ENCODE peak calls at places on chromosomes 2 and 18, in four cellular contexts. U is NCI-H2081, P is NCI-H510A treated with DMSO at 0.1 percent for 48 hours, Y is thoracic aorta. Z is an unnamed sample.
A peak's percentile ranks its signal among the peaks of the same experiment; 100 is the strongest.

GRCh38 chr2:119234021-119235019 is 10.7 kb downstream of the STEAP3 start:
- DNase-seq in Y (no peak), U (peak; percentile 26), P (no peak), Z (no peak)

GRCh38 chr2:12715878-12716249 is 872 bp upstream of the TRIB2 start:
- DNase-seq in U (peak; percentile 91), Y (no peak), P (peak; percentile 72), Z (peak; percentile 35)

GRCh38 chr2:192410319-192410718 is 215.6 kb upstream of the TMEFF2 start:
- DNase-seq in Y (no peak), U (no peak), P (no peak), Z (no peak)

GRCh38 chr2:224038049-224038829 is 847 bp downstream of the SERPINE2 start:
- DNase-seq in U (peak; percentile 47), Y (no peak), P (peak; percentile 42), Z (no peak)

GRCh38 chr2:1701020-1701419 is 43.3 kb downstream of the PXDN start:
- DNase-seq in P (no peak), U (no peak), Y (no peak), Z (no peak)

GRCh38 chr2:28665041-28665704 is 86.5 kb upstream of the PPP1CB start:
- DNase-seq in P (peak; percentile 37), U (peak; percentile 45), Y (peak; percentile 57), Z (no peak)

GRCh38 chr18:69567813-69568488 is 167.3 kb downstream of the DOK6 start:
- DNase-seq in Y (no peak), U (peak; percentile 20), P (peak; percentile 91), Z (no peak)

GRCh38 chr2:182586426-182586825 is 129.6 kb upstream of the DNAJC10 start:
- DNase-seq in U (no peak), P (no peak), Y (no peak), Z (no peak)

GRCh38 chr2:100259991-100260390 is 62.3 kb downstream of the LONRF2 start:
- DNase-seq in Y (no peak), U (no peak), P (no peak), Z (no peak)

GRCh38 chr18:58196881-58197872 is 153.2 kb downstream of the NEDD4L start:
- DNase-seq in Y (no peak), U (no peak), P (peak; percentile 49), Z (no peak)

GRCh38 chr2:180728928-180729559 is 251.4 kb upstream of the UBE2E3 start:
- DNase-seq in P (no peak), Y (no peak), U (no peak), Z (no peak)

GRCh38 chr2:20594957-20595356 is 55.9 kb downstream of the HS1BP3 start:
- DNase-seq in Y (no peak), P (no peak), U (no peak), Z (no peak)

GRCh38 chr2:147438897-147439296 is 405.9 kb upstream of the ACVR2A start:
- DNase-seq in Y (no peak), P (no peak), U (no peak), Z (no peak)

GRCh38 chr2:6864251-6864758 is 1.4 kb downstream of the CMPK2 start:
- DNase-seq in P (no peak), U (no peak), Y (no peak), Z (no peak)

GRCh38 chr2:234593636-234594035 is 96.8 kb upstream of the ARL4C start:
- DNase-seq in P (no peak), U (no peak), Y (no peak), Z (no peak)

GRCh38 chr2:188243381-188243780 is 48.3 kb upstream of the GULP1 start:
- DNase-seq in Y (no peak), U (no peak), P (no peak), Z (no peak)

GRCh38 chr2:48247171-48247570 is 282.8 kb upstream of the STON1 start:
- DNase-seq in Y (no peak), P (no peak), U (no peak), Z (no peak)

GRCh38 chr18:9808530-9809241 is 77.1 kb upstream of the TXNDC2 start:
- DNase-seq in Y (no peak), P (no peak), U (no peak), Z (no peak)

GRCh38 chr2:218501665-218502064 is 66.5 kb downstream of the USP37 start:
- DNase-seq in U (no peak), P (no peak), Y (no peak), Z (no peak)

GRCh38 chr2:10814571-10815331 is 2.2 kb upstream of the PDIA6 start:
- DNase-seq in Y (no peak), U (no peak), P (no peak), Z (no peak)

GRCh38 chr18:77162580-77162979 is 30.0 kb upstream of the MBP start:
- DNase-seq in P (no peak), Y (no peak), U (no peak), Z (no peak)

GRCh38 chr2:189791338-189792042 is 7.2 kb downstream of the PMS1 start:
- DNase-seq in U (no peak), P (no peak), Y (no peak), Z (no peak)

GRCh38 chr2:76080154-76080553 is 369.4 kb upstream of the GCFC2 start:
- DNase-seq in U (no peak), P (no peak), Y (no peak), Z (no peak)

GRCh38 chr2:130342533-130343275 is at the start of gene IMP4:
- DNase-seq in P (peak; percentile 98), Y (peak; percentile 98), U (peak; percentile 99), Z (peak; percentile 91)

GRCh38 chr18:26511339-26512071 is 36.8 kb downstream of the KCTD1 start:
- DNase-seq in U (peak; percentile 86), Y (no peak), P (peak; percentile 61), Z (no peak)

Z was measured in NCI-H2107.